ENCODE peak calls at places on chromosomes 16 and 17, in six cellular contexts. M is AG09309, K is lung microvascular endothelial cell, T is left colon, P is GM12878, C is T-helper 1 cell. U is an unnamed sample.

GRCh38 chr16:55056585-55057520 is 126.2 kb downstream of the IRX5 start:
- DNase-seq in M (no peak), K (no peak), T (peak), P (no peak), C (no peak), U (no peak)

GRCh38 chr16:50602531-50603205 is 54.5 kb downstream of the NKD1 start:
- DNase-seq in M (no peak), K (no peak), T (peak), P (no peak), C (no peak), U (no peak)

GRCh38 chr16:48895142-48895541 is 285.2 kb upstream of the N4BP1 start:
- DNase-seq in M (no peak), K (no peak), T (no peak), P (no peak), C (no peak), U (no peak)

GRCh38 chr17:79617740-79618382 is 7.0 kb upstream of the RBFOX3 start:
- DNase-seq in M (no peak), K (no peak), T (no peak), P (no peak), C (no peak), U (no peak)

GRCh38 chr17:30961213-30962188 is 9.3 kb upstream of the RNF135 start:
- DNase-seq in M (no peak), K (no peak), T (no peak), P (peak), C (peak), U (no peak)

GRCh38 chr16:4091638-4092037 is 24.6 kb downstream of the ADCY9 start:
- DNase-seq in M (no peak), K (no peak), T (no peak), P (no peak), C (no peak), U (no peak)

GRCh38 chr16:35749253-35750141 is 2290.1 kb downstream of the TP53TG3F start:
- DNase-seq in M (no peak), K (no peak), T (no peak), P (no peak), C (no peak), U (no peak)

GRCh38 chr16:4372578-4373355 is 1.1 kb downstream of the VASN start:
- DNase-seq in M (no peak), K (no peak), T (peak), P (no peak), C (no peak), U (no peak)

GRCh38 chr16:31093132-31093703 is 1.4 kb downstream of the VKORC1 start:
- DNase-seq in M (no peak), K (no peak), T (no peak), P (no peak), C (no peak), U (no peak)

GRCh38 chr16:2713523-2713922 is 6.5 kb downstream of the PRSS27 start:
- DNase-seq in M (no peak), K (no peak), T (no peak), P (no peak), C (no peak), U (no peak)

GRCh38 chr17:60473788-60474187 is 51.5 kb downstream of the CHCT1 start:
- DNase-seq in M (peak), K (no peak), T (no peak), P (no peak), C (no peak), U (no peak)

GRCh38 chr17:63086483-63087185 is 120.6 kb downstream of the TANC2 start:
- DNase-seq in M (no peak), K (no peak), T (no peak), P (no peak), C (no peak), U (no peak)

GRCh38 chr17:43822566-43823190 is 10.3 kb downstream of the MPP3 start:
- DNase-seq in M (no peak), K (no peak), T (no peak), P (no peak), C (no peak), U (no peak)

GRCh38 chr16:23784811-23785447 is 30.1 kb downstream of the CHP2 start:
- DNase-seq in M (no peak), K (no peak), T (no peak), P (no peak), C (no peak), U (no peak)

GRCh38 chr16:48498761-48499600 is 111.0 kb downstream of the N4BP1 start:
- DNase-seq in M (peak), K (peak), T (peak), P (no peak), C (no peak), U (peak)

GRCh38 chr17:32833526-32833925 is 43.4 kb downstream of the MYO1D start:
- DNase-seq in M (no peak), K (no peak), T (no peak), P (no peak), C (no peak), U (no peak)

GRCh38 chr17:79024901-79025737 is 1.1 kb downstream of the C1QTNF1 start:
- DNase-seq in M (no peak), K (no peak), T (peak), P (no peak), C (no peak), U (no peak)

GRCh38 chr16:83835972-83836566 is 28.3 kb downstream of the HSBP1 start:
- DNase-seq in M (peak), K (peak), T (no peak), P (no peak), C (peak), U (no peak)

GRCh38 chr17:50681260-50682200 is 26.2 kb downstream of the ANKRD40 start:
- DNase-seq in M (peak), K (peak), T (peak), P (no peak), C (no peak), U (peak)

GRCh38 chr17:20774472-20775135 is 195.1 kb downstream of the CDRT15L2 start:
- DNase-seq in M (peak), K (no peak), T (no peak), P (no peak), C (no peak), U (no peak)

GRCh38 chr17:2137342-2138098 is 82.6 kb downstream of the HIC1 start:
- DNase-seq in M (peak), K (peak), T (no peak), P (peak), C (no peak), U (peak)

GRCh38 chr17:40602445-40603443 is 37.5 kb upstream of the CCR7 start:
- DNase-seq in M (no peak), K (no peak), T (no peak), P (peak), C (peak), U (no peak)

GRCh38 chr17:78341559-78342437 is 18.1 kb downstream of the SOCS3 start:
- DNase-seq in M (no peak), K (peak), T (peak), P (no peak), C (no peak), U (no peak)

GRCh38 chr17:888998-889401 is 90.6 kb downstream of the NXN start:
- DNase-seq in M (no peak), K (no peak), T (no peak), P (peak), C (peak), U (no peak)

GRCh38 chr17:45090711-45091110 is 29.6 kb downstream of the NMT1 start:
- DNase-seq in M (no peak), K (no peak), T (no peak), P (no peak), C (no peak), U (no peak)

GRCh38 chr16:75550211-75550662 is 5.8 kb downstream of the TMEM231 start:
- DNase-seq in M (no peak), K (peak), T (peak), P (peak), C (peak), U (no peak)

GRCh38 chr17:77228224-77229215 is 87.8 kb downstream of the SEC14L1 start:
- DNase-seq in M (no peak), K (no peak), T (no peak), P (no peak), C (no peak), U (no peak)

GRCh38 chr17:61285483-61286320 is 113.9 kb upstream of the TBX2 start:
- DNase-seq in M (peak), K (peak), T (no peak), P (no peak), C (no peak), U (peak)

GRCh38 chr16:70726869-70727494 is 41.1 kb upstream of the MTSS2 start:
- DNase-seq in M (no peak), K (no peak), T (no peak), P (no peak), C (no peak), U (no peak)

U was measured in GM04504.